ENCODE peak calls at places on chromosomes 4 and X, in six cellular contexts. M is fibroblast of lung, T is hepatocyte, X is ovary, P is psoas muscle, O is astrocyte. C is an unnamed sample.

GRCh38 chr4:15149842-15150592 is 147.7 kb downstream of the CPEB2 start:
- DNase-seq in P (peak; percentile 73), O (peak; percentile 64), M (peak; percentile 81), X (peak; percentile 75), T (peak; percentile 82), C (peak; percentile 78)

GRCh38 chrX:67614414-67614813 is 70.6 kb downstream of the AR start:
- DNase-seq in O (peak; percentile 42), T (no peak), X (no peak), M (peak; percentile 51), P (no peak), C (no peak)

GRCh38 chrX:23333842-23334535 is 660 bp upstream of the PTCHD1 start:
- DNase-seq in M (no peak), T (peak; percentile 67), P (no peak), O (no peak), X (no peak), C (no peak)

GRCh38 chr4:109682875-109683274 is 20.4 kb downstream of the CASP6 start:
- DNase-seq in P (no peak), T (no peak), O (no peak), M (no peak), X (no peak), C (no peak)

GRCh38 chr4:80142396-80143304 is 54.7 kb upstream of the PRDM8 start:
- DNase-seq in P (no peak), O (peak; percentile 8), T (no peak), X (no peak), M (no peak), C (no peak)

GRCh38 chr4:123587983-123588494 is 191.4 kb downstream of the SPRY1 start:
- DNase-seq in X (no peak), O (peak; percentile 48), P (peak; percentile 35), T (peak; percentile 79), M (peak; percentile 58), C (peak; percentile 64)

GRCh38 chrX:46433892-46434291 is 111.3 kb downstream of the ZNF674 start:
- DNase-seq in M (peak; percentile 30), P (no peak), X (no peak), O (peak; percentile 38), T (no peak), C (no peak)

GRCh38 chr4:13483142-13484044 is 747 bp downstream of the RAB28 start:
- DNase-seq in P (peak; percentile 48), M (peak; percentile 85), T (peak; percentile 70), X (no peak), O (peak; percentile 78), C (peak; percentile 66)

GRCh38 chr4:820230-821172 is 5.4 kb downstream of the CPLX1 start:
- DNase-seq in O (no peak), M (no peak), P (no peak), T (no peak), X (no peak), C (no peak)

GRCh38 chr4:122346036-122346435 is 32.8 kb upstream of the ADAD1 start:
- DNase-seq in O (peak; percentile 12), T (no peak), M (peak; percentile 37), P (no peak), X (no peak), C (no peak)

GRCh38 chr4:65670331-65671031 is at the start of gene EPHA5:
- DNase-seq in P (peak; percentile 40), O (peak; percentile 97), X (peak; percentile 75), M (peak; percentile 98), T (peak; percentile 79), C (peak; percentile 33)

GRCh38 chr4:3472411-3473141 is 9.5 kb downstream of the DOK7 start:
- DNase-seq in O (no peak), X (no peak), M (no peak), T (no peak), P (peak; percentile 11), C (peak; percentile 63)
- H3K4me3 ChIP-seq in O (no peak overlapping the region), X (no peak overlapping the region), M (no peak overlapping the region), T (no peak overlapping the region), P (no peak overlapping the region), C (no peak overlapping the region)

GRCh38 chrX:17182317-17182716 is 192.7 kb upstream of the NHS start:
- DNase-seq in X (no peak), M (no peak), T (no peak), P (no peak), O (no peak), C (no peak)
- H3K27me3 ChIP-seq in X (no peaks in the 10 kb centered on the region), M (no peaks in the 10 kb centered on the region), T (no peaks in the 10 kb centered on the region), P (no peaks in the 10 kb centered on the region), O (no peaks in the 10 kb centered on the region), C (no peaks in the 10 kb centered on the region)

DNA sequence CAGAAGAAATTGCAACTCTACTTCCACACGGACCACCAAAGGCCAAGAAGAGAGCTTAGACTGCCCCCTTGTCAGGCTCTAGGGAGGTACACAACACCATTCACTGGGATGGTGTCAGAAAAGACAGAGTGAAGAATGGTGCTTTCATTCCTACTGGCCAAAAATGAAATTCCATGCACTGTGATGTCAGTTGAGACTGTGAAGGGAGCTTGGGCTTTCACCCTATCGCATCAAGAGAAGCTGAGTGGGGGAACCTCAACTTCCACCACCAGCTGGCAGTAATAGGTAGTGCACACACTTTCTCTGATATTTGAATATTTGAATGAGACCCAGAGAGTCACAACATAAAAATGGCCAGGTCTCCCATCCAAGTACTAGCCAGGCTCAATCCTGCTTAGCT is 65.9 kb downstream of the ZNF711 start:
- DNase-seq in M (no peak), P (no peak), T (no peak), O (no peak), X (no peak), C (no peak)
- TF ChIP-seq CTCF in M (no peak), P (no peak), T (no peak), O (no peak), X (no peak), C (no peak)

GRCh38 chr4:40550900-40551546 is 78.6 kb downstream of the RBM47 start:
- DNase-seq in P (no peak), O (peak; percentile 34), X (no peak), M (peak; percentile 49), T (peak; percentile 59), C (no peak)
- H3K4me3 ChIP-seq in P (peak overlapping the region; percentile 43), O (no peak overlapping the region), X (no peak overlapping the region), M (peak overlapping the region; percentile 37), T (peak overlapping the region; percentile 22), C (peak overlapping the region; percentile 31)

GRCh38 chr4:53532521-53532920 is 58.8 kb downstream of the LNX1 start:
- DNase-seq in M (peak; percentile 81), O (peak; percentile 78), P (no peak), T (no peak), X (no peak), C (no peak)
- H3K27me3 ChIP-seq in M (no peaks in the 10 kb centered on the region), O (no peaks in the 10 kb centered on the region), P (no peaks in the 10 kb centered on the region), T (no peaks in the 10 kb centered on the region), X (no peaks in the 10 kb centered on the region), C (no peaks in the 10 kb centered on the region)

DNA sequence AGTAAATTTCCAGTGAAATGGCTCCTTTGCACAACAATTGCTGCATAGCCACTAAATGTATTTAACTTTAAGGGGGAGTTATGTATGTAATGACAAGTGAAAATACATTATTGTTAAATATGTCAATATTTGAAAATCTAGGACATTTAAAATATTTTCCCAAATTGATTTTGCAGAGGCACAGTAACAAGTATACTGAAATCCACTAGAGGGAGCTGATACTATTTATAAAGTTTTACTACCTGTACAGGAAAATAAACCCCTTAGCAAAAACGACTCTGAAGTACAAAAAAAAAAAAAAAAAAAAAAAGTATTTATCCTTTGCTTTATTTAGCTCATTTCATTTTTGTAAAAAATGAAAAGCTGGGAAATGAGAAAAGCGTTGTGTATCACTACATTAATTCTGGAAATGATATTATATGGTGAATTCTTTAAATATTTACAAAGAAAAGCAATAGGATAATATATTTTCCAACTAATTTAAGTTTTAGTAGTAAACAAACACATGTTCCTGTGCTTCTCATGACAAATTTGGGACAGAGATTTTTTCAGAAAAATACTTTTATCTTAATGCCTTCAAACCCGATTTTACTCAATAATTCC is 727.7 kb downstream of the DMD start:
- DNase-seq in M (no peak), T (peak; percentile 25), O (no peak), X (no peak), P (no peak), C (no peak)
- TF ChIP-seq CTCF in M (peak; percentile 29), T (peak; percentile 64), O (peak; percentile 9), X (no peak), P (no peak), C (peak; percentile 11)

C was measured in tibial artery.